ENCODE peak calls at places on chromosomes 16 and 17, in eight cellular contexts. M, D, L, C, F, U, Q and Y are unnamed samples.

GRCh38 chr16:67154578-67155304 is 3.9 kb upstream of the B3GNT9 start:
- DNase-seq in Q (no peak), U (no peak), F (peak; percentile 82), C (no peak), L (no peak), M (no peak), D (no peak), Y (no peak)

GRCh38 chr16:20899503-20900298 is 457 bp downstream of the DCUN1D3 start:
- DNase-seq in D (no peak), L (no peak), F (no peak), M (peak; percentile 21), U (peak; percentile 50), Q (peak; percentile 58), C (no peak), Y (no peak)

GRCh38 chr17:4004517-4005295 is 40.5 kb upstream of the ATP2A3 start:
- DNase-seq in F (peak; percentile 98), Q (peak; percentile 81), L (peak; percentile 52), U (no peak), M (peak; percentile 65), D (no peak), C (no peak), Y (peak; percentile 9)

GRCh38 chr16:57937861-57938260 is 33.1 kb downstream of the CNGB1 start:
- DNase-seq in F (no peak), U (no peak), C (no peak), M (no peak), L (no peak), D (no peak), Q (no peak), Y (no peak)

GRCh38 chr17:72498671-72499210 is 377.9 kb downstream of the SOX9 start:
- DNase-seq in M (no peak), F (no peak), U (no peak), L (no peak), D (no peak), C (no peak), Q (no peak), Y (peak; percentile 16)

GRCh38 chr16:67268136-67268579 is 11.2 kb upstream of the PLEKHG4 start:
- DNase-seq in D (no peak), F (no peak), Q (peak; percentile 49), M (peak; percentile 80), U (no peak), L (no peak), C (peak; percentile 98), Y (no peak)

GRCh38 chr17:44878627-44879221 is 20.5 kb downstream of the EFTUD2 start:
- DNase-seq in D (no peak), C (peak; percentile 47), F (peak; percentile 65), L (peak; percentile 15), M (peak; percentile 32), Q (peak; percentile 48), U (no peak), Y (no peak)

GRCh38 chr16:27286446-27286845 is 17.9 kb upstream of the NSMCE1 start:
- DNase-seq in D (peak; percentile 83), Q (peak; percentile 29), C (peak; percentile 96), F (no peak), M (peak; percentile 85), L (no peak), U (no peak), Y (no peak)

GRCh38 chr17:30599424-30600061 is 122.3 kb downstream of the GOSR1 start:
- DNase-seq in F (no peak), M (no peak), L (no peak), U (no peak), Q (no peak), D (no peak), C (no peak), Y (no peak)

GRCh38 chr16:2016407-2016922 is 3.1 kb upstream of the NPW start:
- DNase-seq in U (no peak), C (no peak), L (peak; percentile 16), D (no peak), Q (peak; percentile 42), F (peak; percentile 85), M (no peak), Y (no peak)

GRCh38 chr17:77326636-77327035 is 185.9 kb downstream of the SEC14L1 start:
- DNase-seq in D (no peak), F (no peak), C (no peak), Q (no peak), U (no peak), L (no peak), M (no peak), Y (no peak)

GRCh38 chr16:49969356-49970030 is 55.5 kb upstream of the CNEP1R1 start:
- DNase-seq in L (no peak), F (no peak), C (no peak), D (no peak), M (no peak), U (no peak), Q (no peak), Y (no peak)

GRCh38 chr17:38853292-38854219 is at the start of gene RPL23:
- DNase-seq in M (peak; percentile 90), Q (peak; percentile 98), L (peak; percentile 91), D (peak; percentile 98), U (peak; percentile 97), F (peak; percentile 93), C (peak; percentile 97), Y (peak; percentile 97)

GRCh38 chr17:57606111-57606875 is 138.8 kb downstream of the CCDC182 start:
- DNase-seq in D (no peak), U (no peak), Q (no peak), F (no peak), C (no peak), L (no peak), M (no peak), Y (no peak)

GRCh38 chr17:45307290-45308015 is 9.4 kb downstream of the MAP3K14 start:
- DNase-seq in Q (peak; percentile 81), D (peak; percentile 65), F (no peak), U (no peak), M (peak; percentile 63), C (peak; percentile 85), L (peak; percentile 61), Y (no peak)

GRCh38 chr16:87687571-87687910 is 78.2 kb downstream of the KLHDC4 start:
- DNase-seq in C (no peak), U (no peak), Q (no peak), L (no peak), F (no peak), D (no peak), M (no peak), Y (no peak)

GRCh38 chr16:79173910-79174309 is 426.6 kb downstream of the MAF start:
- DNase-seq in U (no peak), D (no peak), Q (no peak), F (no peak), M (no peak), L (no peak), C (no peak), Y (no peak)

GRCh38 chr16:4796982-4797804 is 2.0 kb downstream of the SMIM22 start:
- DNase-seq in Q (no peak), U (no peak), C (no peak), L (no peak), D (no peak), F (no peak), M (no peak), Y (no peak)

GRCh38 chr16:53022374-53022773 is 30.3 kb downstream of the CHD9NB start:
- DNase-seq in D (peak; percentile 13), L (no peak), Q (peak; percentile 57), F (peak; percentile 64), M (peak; percentile 71), C (peak; percentile 70), U (no peak), Y (peak; percentile 28)

GRCh38 chr17:38844261-38844757 is 9.2 kb downstream of the RPL23 start:
- DNase-seq in M (no peak), C (no peak), D (no peak), L (no peak), F (no peak), Q (no peak), U (no peak), Y (peak; percentile 9)

GRCh38 chr17:57448288-57449283 is 192.3 kb downstream of the MSI2 start:
- DNase-seq in Q (no peak), U (no peak), D (no peak), L (no peak), F (no peak), M (no peak), C (no peak), Y (no peak)

GRCh38 chr17:72553051-72553755 is 432.4 kb downstream of the SOX9 start:
- DNase-seq in Q (no peak), C (no peak), M (no peak), U (no peak), D (no peak), F (no peak), L (no peak), Y (no peak)

GRCh38 chr17:11238710-11239109 is 2.3 kb upstream of the SHISA6 start:
- DNase-seq in L (no peak), F (peak; percentile 33), U (no peak), D (no peak), M (no peak), Q (peak; percentile 5), C (no peak), Y (no peak)

GRCh38 chr16:11674001-11674817 is 6.0 kb downstream of the SNN start:
- DNase-seq in M (no peak), Q (no peak), C (no peak), L (no peak), F (peak; percentile 40), D (no peak), U (no peak), Y (no peak)